ENCODE peak calls at places on chromosomes 16 and 17, in four cellular contexts. T is K562, F is HepG2, H is WTC11. W is an unnamed sample.

GRCh38 chr16:66740010-66740409 is 11.4 kb downstream of the DYNC1LI2 start:
- DNase-seq in H (peak), F (peak), T (peak), W (peak)

GRCh38 chr16:89272631-89273030 is 55.1 kb downstream of the ZNF778 start:
- DNase-seq in H (no peak), T (no peak), F (no peak), W (no peak)

GRCh38 chr17:79622201-79622601 is 11.3 kb upstream of the RBFOX3 start:
- DNase-seq in H (peak), F (no peak), T (no peak), W (no peak)

GRCh38 chr16:9042533-9042932 is 48.9 kb upstream of the HAPSTR1 start:
- DNase-seq in T (no peak), F (no peak), H (no peak), W (no peak)

GRCh38 chr16:1026784-1027415 is 45.3 kb downstream of the SOX8 start:
- DNase-seq in H (no peak), F (no peak), T (no peak), W (no peak)

GRCh38 chr17:74340470-74341023 is 14.5 kb downstream of the KIF19 start:
- DNase-seq in H (no peak), F (peak), T (no peak), W (no peak)

GRCh38 chr16:72211085-72211484 is 39.1 kb upstream of the PMFBP1 start:
- DNase-seq in H (no peak), T (no peak), F (no peak), W (no peak)

GRCh38 chr16:57084996-57085395 is 7.4 kb upstream of the CPNE2 start:
- DNase-seq in T (no peak), F (no peak), H (no peak), W (no peak)

GRCh38 chr17:81295678-81296381 is 723 bp upstream of the SLC38A10 start:
- DNase-seq in F (peak), T (no peak), H (peak), W (peak)

GRCh38 chr17:79904865-79905264 is 65.6 kb upstream of the CBX4 start:
- DNase-seq in T (no peak), H (peak), F (no peak), W (no peak)

GRCh38 chr16:89615596-89616090 is 2.2 kb downstream of the DPEP1 start:
- DNase-seq in H (peak), T (peak), F (no peak), W (peak)

GRCh38 chr17:27562777-27563455 is 68.1 kb upstream of the LGALS9 start:
- DNase-seq in F (no peak), T (no peak), H (no peak), W (no peak)

GRCh38 chr17:64773836-64774761 is 112.0 kb upstream of the SMURF2 start:
- DNase-seq in F (peak), H (peak), T (peak), W (peak)

GRCh38 chr16:6019490-6019991 is 921.9 kb upstream of the EEF2KMT start:
- DNase-seq in H (no peak), F (no peak), T (no peak), W (no peak)

GRCh38 chr16:7992616-7993015 is 597.7 kb downstream of the TMEM114 start:
- DNase-seq in H (no peak), T (no peak), F (no peak), W (no peak)

GRCh38 chr16:89145406-89146161 is 26.0 kb upstream of the CDH15 start:
- DNase-seq in T (no peak), F (no peak), H (no peak), W (no peak)

GRCh38 chr16:6835516-6835915 is 497.1 kb upstream of the RBFOX1 start:
- DNase-seq in F (no peak), H (no peak), T (no peak), W (no peak)

GRCh38 chr17:4105232-4105631 is 37.6 kb downstream of the ZZEF1 start:
- DNase-seq in F (no peak), T (no peak), H (no peak), W (no peak)

GRCh38 chr17:1737531-1738291 is 5.0 kb upstream of the SERPINF2 start:
- DNase-seq in H (no peak), T (no peak), F (no peak), W (no peak)

GRCh38 chr16:89169778-89170177 is 1.8 kb upstream of the CDH15 start:
- DNase-seq in F (no peak), H (no peak), T (no peak), W (no peak)

GRCh38 chr17:35968520-35969054 is 12.7 kb downstream of the CCL16 start:
- DNase-seq in H (no peak), T (no peak), F (no peak), W (no peak)

GRCh38 chr17:35965272-35965671 is 16.0 kb downstream of the CCL16 start:
- DNase-seq in F (no peak), T (no peak), H (no peak), W (no peak)

GRCh38 chr17:35963663-35964062 is 17.6 kb downstream of the CCL16 start:
- DNase-seq in T (no peak), H (no peak), F (no peak), W (no peak)
- TF ChIP-seq ELF4 in T (no peak), H (no peak), F (no peak), W (no peak)

GRCh38 chr17:17902877-17903276 is 66.1 kb upstream of the SREBF1 start:
- DNase-seq in H (no peak), T (no peak), F (no peak), W (no peak)

GRCh38 chr17:17906418-17907215 is 65.6 kb downstream of the TOM1L2 start:
- DNase-seq in H (no peak), T (no peak), F (no peak), W (no peak)

GRCh38 chr17:17905036-17905320 is 67.2 kb downstream of the TOM1L2 start:
- DNase-seq in H (no peak), F (no peak), T (no peak), W (no peak)

GRCh38 chr17:17902357-17902756 is 65.6 kb upstream of the SREBF1 start:
- DNase-seq in H (no peak), F (no peak), T (peak), W (no peak)

GRCh38 chr17:17904171-17905035 is 67.6 kb upstream of the SREBF1 start:
- DNase-seq in T (no peak), F (peak), H (no peak), W (no peak)
- TF ChIP-seq ELF4 in T (no peak), F (no peak), H (no peak), W (no peak)

DNA sequence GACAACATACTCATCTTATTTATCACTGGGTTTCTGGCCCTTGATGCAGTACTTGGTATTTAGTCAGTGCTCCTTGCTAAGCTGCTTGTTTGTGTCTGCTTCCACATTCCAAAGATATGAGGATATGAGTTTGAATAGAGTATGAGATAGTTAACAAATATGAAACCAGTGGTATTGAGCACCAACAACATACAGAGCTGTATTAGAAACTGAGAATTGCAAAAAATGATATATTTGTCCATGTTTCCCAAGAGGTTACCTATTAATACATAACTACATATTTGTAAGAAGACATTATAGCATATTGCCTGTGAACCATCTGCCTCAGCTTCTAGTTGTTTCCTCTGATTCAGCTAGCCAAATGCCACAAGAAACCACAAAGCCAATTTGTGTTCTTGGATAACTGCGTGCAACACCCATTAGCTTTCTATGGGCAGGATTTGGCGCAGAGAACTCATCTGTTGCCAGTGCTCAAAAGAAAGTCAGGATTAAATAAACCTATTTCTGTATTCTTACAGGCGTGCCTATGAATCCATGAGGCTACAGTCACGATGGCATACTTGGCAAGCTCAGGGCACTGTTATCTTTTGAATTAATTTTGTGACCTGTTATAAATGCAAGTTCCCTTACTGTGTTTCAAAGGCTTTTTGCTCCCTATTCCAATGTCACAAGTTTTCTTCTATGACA is 194.5 kb downstream of the MAP2K6 start:
- DNase-seq in T (no peak), H (no peak), F (no peak), W (no peak)
- TF ChIP-seq ELF4 in T (no peak), H (no peak), F (no peak), W (no peak)

DNA sequence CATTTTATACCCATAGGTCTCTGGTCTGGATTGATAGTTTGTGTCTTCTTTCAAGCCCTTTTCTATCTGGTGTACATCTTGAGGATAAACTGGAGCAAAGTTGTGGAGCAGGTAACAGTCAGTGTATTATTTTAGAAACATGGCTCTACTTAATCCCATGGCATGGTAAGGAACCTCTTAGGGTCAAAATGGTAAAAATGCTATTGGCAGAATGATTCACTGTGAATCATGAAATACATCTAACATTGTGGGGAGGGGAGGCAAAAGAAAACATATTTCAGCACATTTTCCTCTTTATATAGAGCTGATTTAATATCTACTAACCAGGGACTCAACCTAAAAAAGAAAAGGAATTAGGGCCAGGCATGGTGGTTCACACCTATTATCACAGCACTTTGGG is 17.9 kb upstream of the ALDH3A2 start:
- DNase-seq in H (no peak), T (no peak), F (no peak), W (no peak)
- TF ChIP-seq ELF4 in H (no peak), T (no peak), F (no peak), W (no peak)

DNA sequence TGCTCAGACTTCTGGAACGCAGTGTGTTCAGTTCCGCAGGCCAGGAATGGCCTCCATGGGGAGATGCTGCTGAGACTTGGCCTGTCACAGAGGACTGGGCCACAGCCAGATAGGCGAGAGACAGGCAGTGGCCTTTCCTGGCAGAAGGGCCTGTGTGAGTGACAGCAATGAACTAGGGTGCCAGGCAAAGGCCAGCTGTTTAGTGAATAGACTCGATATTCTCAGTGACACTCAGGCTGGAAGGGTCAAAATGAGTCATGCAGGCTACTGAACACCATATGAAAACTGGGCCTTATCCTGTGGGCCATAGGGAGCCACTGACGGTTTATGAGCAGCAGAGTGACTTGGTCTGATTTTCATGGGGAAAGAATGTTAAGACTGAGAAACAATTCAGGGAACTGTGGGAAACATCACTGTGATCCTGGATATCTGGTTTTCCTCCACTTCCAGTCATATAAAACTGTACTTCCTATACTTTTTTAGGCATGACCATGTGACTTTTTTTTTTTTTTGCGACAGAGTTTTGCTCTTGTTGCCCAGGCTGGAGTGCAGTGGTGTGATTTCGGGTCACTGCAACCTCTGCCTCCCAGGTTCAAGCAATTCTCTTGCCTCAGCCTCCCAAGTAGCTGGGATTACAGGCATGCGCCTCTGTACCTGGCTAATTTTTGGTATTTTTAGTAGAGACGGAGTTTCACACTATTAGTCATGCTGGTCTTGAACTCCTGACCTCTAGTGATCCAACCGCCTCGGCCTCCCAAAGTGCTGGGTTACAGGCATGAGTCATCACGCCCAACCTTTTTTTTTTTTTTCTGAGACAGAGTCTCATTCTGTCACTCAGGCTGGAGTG is 5.2 kb upstream of the NUBP1 start:
- DNase-seq in H (no peak), T (peak), F (peak), W (no peak)
- TF ChIP-seq ELF4 in H (no peak), T (no peak), F (no peak), W (no peak)

GRCh38 chr16:85253127-85253941 is 141.1 kb upstream of the CIBAR2 start:
- DNase-seq in F (peak), T (peak), H (peak), W (peak)
- TF ChIP-seq ELF4 in F (no peak), T (no peak), H (no peak), W (no peak)

DNA sequence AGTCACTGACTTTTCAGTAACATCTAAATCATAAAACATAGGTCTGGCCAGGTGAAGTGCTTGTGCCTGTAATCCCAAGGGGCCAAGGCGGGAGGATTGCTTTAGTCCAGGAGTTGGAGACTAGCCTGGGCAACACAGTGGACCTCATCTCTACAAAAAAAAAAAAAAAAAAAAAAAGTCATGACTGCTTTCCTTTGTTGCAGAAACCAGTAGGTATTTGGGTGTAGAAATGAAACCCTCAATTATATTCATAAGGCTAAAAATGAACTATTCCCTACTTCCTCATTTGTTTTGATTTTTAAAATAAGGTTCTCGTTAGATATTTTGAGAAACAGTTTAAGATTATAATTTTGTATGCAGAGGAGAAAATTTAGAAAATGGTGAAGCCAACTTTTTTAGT is 26.0 kb downstream of the PITPNC1 start:
- DNase-seq in H (no peak), F (no peak), T (no peak), W (no peak)
- TF ChIP-seq ELF4 in H (no peak), F (no peak), T (no peak), W (no peak)